ENCODE peak calls at places on chromosomes 3 and 15, in eight cellular contexts. L is DMS53, D is iris pigment epithelial cell, J is Calu3, F is SK-N-DZ, Z is tibial artery, W is psoas muscle, N is fibroblast of the aortic adventitia. V is an unnamed sample.

GRCh38 chr3:53473422-53473821 is 21.0 kb upstream of the CACNA1D start:
- DNase-seq in J (no peak), D (no peak), L (no peak), F (no peak), W (no peak), N (no peak), Z (no peak), V (no peak)

GRCh38 chr3:101391413-101391812 is 71.0 kb upstream of the IMPG2 start:
- DNase-seq in Z (no peak), F (no peak), N (no peak), D (no peak), J (no peak), W (no peak), L (no peak), V (no peak)

GRCh38 chr3:64462203-64463120 is 225.3 kb downstream of the ADAMTS9 start:
- DNase-seq in W (no peak), D (peak), L (no peak), N (peak), F (peak), Z (no peak), J (no peak), V (no peak)

GRCh38 chr15:23835944-23836343 is 148.8 kb upstream of the NDN start:
- DNase-seq in D (peak), J (no peak), N (no peak), L (peak), Z (no peak), W (no peak), F (no peak), V (no peak)

GRCh38 chr3:172038823-172039222 is 555 bp upstream of the FNDC3B start:
- DNase-seq in D (peak), L (no peak), F (no peak), N (peak), J (no peak), W (no peak), Z (no peak), V (no peak)

GRCh38 chr3:157127831-157128767 is 31.8 kb downstream of the CCNL1 start:
- DNase-seq in F (peak), W (peak), L (peak), N (peak), J (peak), D (peak), Z (peak), V (peak)

GRCh38 chr3:34008191-34008590 is 209.8 kb downstream of the PDCD6IP start:
- DNase-seq in D (peak), W (no peak), Z (no peak), F (no peak), L (no peak), N (peak), J (no peak), V (peak)

GRCh38 chr3:142709207-142709606 is 14.6 kb upstream of the TRPC1 start:
- DNase-seq in J (no peak), Z (no peak), D (no peak), F (peak), W (no peak), N (no peak), L (no peak), V (no peak)

GRCh38 chr3:146972726-146973125 is 367.6 kb upstream of the PLSCR5 start:
- DNase-seq in F (no peak), Z (no peak), D (peak), W (no peak), L (no peak), N (peak), J (no peak), V (no peak)

GRCh38 chr15:89761929-89762328 is 10.9 kb upstream of the MESP1 start:
- DNase-seq in Z (no peak), N (no peak), J (no peak), D (no peak), W (no peak), F (no peak), L (no peak), V (peak)

GRCh38 chr3:48125026-48125704 is 63.1 kb downstream of the CDC25A start:
- DNase-seq in N (peak), W (no peak), J (peak), F (no peak), L (no peak), Z (no peak), D (peak), V (peak)

GRCh38 chr15:56996746-56997470 is 78.5 kb downstream of the TCF12 start:
- DNase-seq in F (no peak), Z (no peak), L (no peak), W (no peak), N (peak), D (peak), J (no peak), V (no peak)

GRCh38 chr3:20054549-20054987 is 14.3 kb downstream of the KAT2B start:
- DNase-seq in N (peak), J (peak), D (peak), L (peak), W (peak), F (peak), Z (no peak), V (no peak)

GRCh38 chr15:52782514-52782913 is 7.6 kb downstream of the ONECUT1 start:
- DNase-seq in L (no peak), D (no peak), W (no peak), J (no peak), N (no peak), Z (no peak), F (no peak), V (no peak)

GRCh38 chr3:193962986-193963683 is 172.8 kb upstream of the HES1 start:
- DNase-seq in D (peak), N (no peak), Z (no peak), J (no peak), F (no peak), L (no peak), W (no peak), V (peak)

GRCh38 chr15:63054985-63055384 is 12.4 kb downstream of the TPM1 start:
- DNase-seq in D (peak), L (no peak), Z (no peak), J (no peak), F (peak), W (no peak), N (no peak), V (no peak)

GRCh38 chr3:124174463-124174862 is 182.5 kb upstream of the ROPN1 start:
- DNase-seq in D (no peak), J (peak), Z (no peak), L (peak), F (peak), N (no peak), W (no peak), V (no peak)

GRCh38 chr15:43777293-43777819 is 590 bp upstream of the ELL3 start:
- DNase-seq in N (peak), Z (peak), J (peak), W (peak), D (peak), F (no peak), L (peak), V (peak)

GRCh38 chr3:75395601-75396315 is 268.4 kb upstream of the FRG2C start:
- DNase-seq in Z (no peak), D (no peak), L (no peak), F (no peak), W (no peak), J (no peak), N (no peak), V (no peak)

GRCh38 chr3:129320261-129320660 is 41.6 kb downstream of the HMCES start:
- DNase-seq in Z (no peak), N (no peak), F (no peak), J (no peak), L (no peak), D (no peak), W (no peak), V (peak)

GRCh38 chr15:36484038-36484778 is 95.2 kb upstream of the CDIN1 start:
- DNase-seq in W (no peak), D (peak), F (no peak), L (no peak), J (no peak), N (peak), Z (no peak), V (no peak)

GRCh38 chr3:13574798-13575451 is 26.0 kb downstream of the FBLN2 start:
- DNase-seq in F (peak), Z (peak), D (peak), W (no peak), J (no peak), N (peak), L (no peak), V (peak)

V was measured in islet precursor cell.